ENCODE peak calls at places on chromosomes 5 and 9, in eight cellular contexts. I is ascending aorta, L is fibroblast of lung, F is GM23248, H is iPS DF 6.9, C is lung, X is H9, A is aorta. Q is an unnamed sample. For H3K4me1, the result is how much of the 10 kb centered on the place peaks cover.

GRCh38 chr9:98142182-98142924 is 23.3 kb upstream of the TRIM14 start:
- DNase-seq in I (no peak), L (no peak), F (no peak), H (no peak), C (peak), X (no peak), A (no peak), Q (no peak)

GRCh38 chr9:123615381-123615780 is 259.4 kb downstream of the CRB2 start:
- DNase-seq in I (no peak), L (no peak), F (no peak), H (no peak), C (no peak), X (no peak), A (no peak), Q (no peak)

GRCh38 chr5:136000937-136001336 is 27.9 kb upstream of the TGFBI start:
- DNase-seq in I (no peak), L (no peak), F (no peak), H (no peak), C (no peak), X (no peak), A (no peak), Q (no peak)

GRCh38 chr5:6733411-6734242 is 20.4 kb downstream of the TENT4A start:
- DNase-seq in I (no peak), L (peak), F (peak), H (no peak), C (no peak), X (no peak), A (no peak), Q (peak)

GRCh38 chr5:87048156-87048555 is 219.5 kb upstream of the RASA1 start:
- DNase-seq in I (no peak), L (no peak), F (peak), H (no peak), C (no peak), X (no peak), A (no peak), Q (no peak)

GRCh38 chr9:99023831-99024230 is 80.1 kb downstream of the COL15A1 start:
- DNase-seq in I (no peak), L (peak), F (peak), H (no peak), C (no peak), X (no peak), A (no peak), Q (peak)

GRCh38 chr5:154215531-154215930 is 25.0 kb downstream of the GALNT10 start:
- DNase-seq in I (no peak), L (no peak), F (peak), H (no peak), C (no peak), X (no peak), A (no peak), Q (no peak)

GRCh38 chr5:109866051-109866450 is 176.3 kb downstream of the MAN2A1 start:
- DNase-seq in I (no peak), L (no peak), F (peak), H (no peak), C (no peak), X (no peak), A (no peak), Q (peak)

GRCh38 chr5:175460560-175460959 is 16.6 kb upstream of the DRD1 start:
- DNase-seq in I (no peak), L (no peak), F (no peak), H (no peak), C (no peak), X (no peak), A (no peak), Q (no peak)

GRCh38 chr9:131495726-131496292 is 6.9 kb upstream of the POMT1 start:
- DNase-seq in I (no peak), L (no peak), F (no peak), H (no peak), C (no peak), X (no peak), A (no peak), Q (no peak)

GRCh38 chr5:5351288-5352089 is 71.0 kb upstream of the ICE1 start:
- DNase-seq in I (no peak), L (peak), F (no peak), H (no peak), C (no peak), X (no peak), A (no peak), Q (no peak)

GRCh38 chr9:89853931-89854330 is 249.1 kb downstream of the GADD45G start:
- DNase-seq in I (no peak), L (no peak), F (no peak), H (no peak), C (no peak), X (peak), A (no peak), Q (no peak)

GRCh38 chr5:22341406-22341805 is 511.7 kb downstream of the CDH12 start:
- DNase-seq in I (no peak), L (no peak), F (no peak), H (no peak), C (no peak), X (no peak), A (no peak), Q (no peak)

GRCh38 chr9:93665128-93665565 is 88.8 kb downstream of the PHF2 start:
- DNase-seq in I (peak), L (no peak), F (no peak), H (no peak), C (no peak), X (no peak), A (peak), Q (no peak)

GRCh38 chr9:74589576-74589975 is 92.4 kb downstream of the RORB start:
- DNase-seq in I (no peak), L (no peak), F (no peak), H (no peak), C (no peak), X (no peak), A (no peak), Q (no peak)

GRCh38 chr5:64166201-64166959 is 737 bp downstream of the RNF180 start:
- DNase-seq in I (no peak), L (no peak), F (no peak), H (no peak), C (peak), X (no peak), A (peak), Q (no peak)

GRCh38 chr5:55306641-55307382 is 682 bp downstream of the DHX29 start:
- DNase-seq in I (no peak), L (peak), F (peak), H (no peak), C (no peak), X (no peak), A (no peak), Q (peak)

GRCh38 chr9:86246752-86247161 is 12.7 kb downstream of the C9orf153 start:
- DNase-seq in I (no peak), L (peak), F (no peak), H (peak), C (no peak), X (peak), A (no peak), Q (no peak)

GRCh38 chr9:136963341-136963740 is 11.3 kb downstream of the LCN12 start:
- DNase-seq in I (no peak), L (no peak), F (no peak), H (no peak), C (no peak), X (no peak), A (no peak), Q (no peak)

GRCh38 chr9:116342071-116342470 is 188.5 kb downstream of the PAPPA start:
- DNase-seq in I (no peak), L (no peak), F (no peak), H (no peak), C (no peak), X (no peak), A (no peak), Q (peak)

GRCh38 chr9:5835808-5836207 is 2.9 kb upstream of the ERMP1 start:
- DNase-seq in I (no peak), L (no peak), F (no peak), H (no peak), C (no peak), X (no peak), A (no peak), Q (no peak)

GRCh38 chr9:132957805-132958204 is 13.4 kb upstream of the TSC1 start:
- DNase-seq in I (no peak), L (no peak), F (no peak), H (no peak), C (no peak), X (no peak), A (no peak), Q (no peak)

GRCh38 chr9:93086445-93087224 is 9.4 kb upstream of the CARD19 start:
- DNase-seq in I (no peak), L (no peak), F (no peak), H (no peak), C (no peak), X (no peak), A (peak), Q (no peak)

GRCh38 chr5:43874772-43875171 is 271.8 kb downstream of the NNT start:
- DNase-seq in I (no peak), L (peak), F (peak), H (no peak), C (no peak), X (no peak), A (peak), Q (no peak)

GRCh38 chr5:181056431-181056830 is 16.4 kb downstream of the BTNL9 start:
- DNase-seq in I (no peak), L (no peak), F (no peak), H (no peak), C (no peak), X (no peak), A (no peak), Q (no peak)

GRCh38 chr5:116476903-116477537 is 97.6 kb downstream of the SEMA6A start:
- DNase-seq in I (no peak), L (peak), F (peak), H (no peak), C (no peak), X (no peak), A (no peak), Q (no peak)

GRCh38 chr5:18141260-18141659 is 507.0 kb downstream of the TAF11L14 start:
- DNase-seq in I (no peak), L (no peak), F (no peak), H (no peak), C (no peak), X (no peak), A (no peak), Q (no peak)

GRCh38 chr5:167970002-167970401 is 321.4 kb upstream of the WWC1 start:
- DNase-seq in I (no peak), L (peak), F (peak), H (no peak), C (no peak), X (no peak), A (no peak), Q (peak)

GRCh38 chr5:96655085-96655484 is 7.1 kb upstream of the CAST start:
- DNase-seq in I (no peak), L (no peak), F (no peak), H (no peak), C (no peak), X (no peak), A (no peak), Q (no peak)

GRCh38 chr9:37565661-37566618 is 10.2 kb downstream of the FBXO10 start:
- DNase-seq in I (no peak), L (no peak), F (no peak), H (no peak), C (no peak), X (no peak), A (no peak), Q (no peak)

GRCh38 chr9:84851935-84852585 is 182.5 kb downstream of the NTRK2 start:
- DNase-seq in I (no peak), L (peak), F (peak), H (peak), C (peak), X (peak), A (peak), Q (peak)

GRCh38 chr5:14109041-14109747 is 33.9 kb upstream of the TRIO start:
- DNase-seq in I (no peak), L (peak), F (peak), H (no peak), C (no peak), X (no peak), A (no peak), Q (peak)

DNA sequence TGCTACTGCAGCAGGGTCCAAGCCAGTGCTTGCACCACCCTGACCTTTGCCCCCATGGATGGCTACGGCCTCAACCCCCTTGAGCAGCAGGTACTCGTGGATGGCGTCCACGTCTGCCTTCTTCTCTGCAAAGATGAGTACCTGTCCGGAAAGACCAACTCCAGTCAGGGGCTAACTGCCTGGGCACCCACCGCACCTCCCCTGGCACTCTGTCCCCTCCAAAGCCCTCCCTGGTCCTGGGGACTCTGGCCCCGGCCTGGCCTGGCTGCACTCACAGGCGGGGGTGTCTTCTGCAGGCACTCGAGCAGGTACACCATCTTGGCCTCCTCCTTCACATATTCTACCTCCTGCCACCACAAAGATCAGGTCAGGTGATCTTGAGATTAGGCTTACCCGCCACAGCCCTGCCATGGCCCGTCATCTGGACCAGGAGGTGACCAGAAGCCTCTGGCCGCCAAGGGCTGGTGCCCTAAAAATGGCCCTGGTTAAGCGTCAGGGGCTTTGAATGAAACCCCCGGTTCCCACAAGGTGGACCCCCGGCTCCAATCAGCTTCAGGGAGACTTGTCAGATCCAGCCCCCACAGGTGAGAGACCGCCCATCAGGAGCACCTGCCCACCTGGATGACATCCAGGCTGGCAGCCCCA is 3.2 kb upstream of the DOK3 start:
- DNase-seq in I (no peak), L (no peak), F (no peak), H (no peak), C (no peak), X (no peak), A (no peak), Q (no peak)
- H3K4me1 ChIP-seq in I (under half), L (under half), F (under half), H (under half), C (under half), X (under half), A (under half), Q (under half)

DNA sequence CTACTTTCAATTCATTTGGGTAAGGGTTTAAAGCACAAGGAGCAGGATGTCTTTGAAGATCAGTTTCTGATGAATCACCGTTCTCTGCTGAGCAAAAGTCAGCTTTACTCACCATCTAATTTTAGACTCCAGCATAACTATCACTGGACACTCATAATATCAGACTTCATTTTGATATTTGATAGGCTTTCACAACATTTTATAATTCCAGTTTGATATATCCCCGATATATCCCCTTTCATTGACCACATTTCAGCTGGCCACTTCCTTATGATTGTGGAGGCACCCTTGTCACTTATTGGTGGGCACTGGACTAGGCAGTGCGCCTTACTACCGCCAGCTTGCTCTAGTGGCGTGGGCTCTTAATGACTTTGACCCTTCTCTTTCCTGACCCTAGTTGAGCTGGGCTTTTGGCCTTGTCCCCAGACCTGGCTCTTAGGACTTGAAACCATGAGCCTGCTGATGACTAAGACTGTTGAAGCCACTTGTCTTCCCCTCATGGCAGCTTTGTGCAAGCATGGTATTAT is 46.8 kb downstream of the CYSTM1 start:
- DNase-seq in I (no peak), L (peak), F (peak), H (no peak), C (no peak), X (no peak), A (no peak), Q (peak)
- H3K4me1 ChIP-seq in I (under half), L (under half), F (under half), H (under half), C (under half), X (under half), A (under half), Q (half or more)

GRCh38 chr5:1103093-1103492 is 8.8 kb downstream of the SLC12A7 start:
- DNase-seq in I (no peak), L (no peak), F (no peak), H (no peak), C (no peak), X (no peak), A (no peak), Q (no peak)
- H3K4me1 ChIP-seq in I (under half), L (under half), F (under half), H (under half), C (under half), X (under half), A (under half), Q (under half)

GRCh38 chr5:1464511-1464910 is 19.3 kb upstream of the SLC6A3 start:
- DNase-seq in I (no peak), L (no peak), F (no peak), H (no peak), C (no peak), X (no peak), A (no peak), Q (no peak)

GRCh38 chr5:1463326-1464095 is 18.3 kb upstream of the SLC6A3 start:
- DNase-seq in I (no peak), L (no peak), F (no peak), H (no peak), C (no peak), X (no peak), A (peak), Q (no peak)

GRCh38 chr5:1465117-1465516 is 19.9 kb upstream of the SLC6A3 start:
- DNase-seq in I (no peak), L (no peak), F (no peak), H (no peak), C (no peak), X (no peak), A (no peak), Q (no peak)

GRCh38 chr5:1462358-1462757 is 17.1 kb upstream of the SLC6A3 start:
- DNase-seq in I (no peak), L (no peak), F (no peak), H (no peak), C (no peak), X (no peak), A (no peak), Q (no peak)

DNA sequence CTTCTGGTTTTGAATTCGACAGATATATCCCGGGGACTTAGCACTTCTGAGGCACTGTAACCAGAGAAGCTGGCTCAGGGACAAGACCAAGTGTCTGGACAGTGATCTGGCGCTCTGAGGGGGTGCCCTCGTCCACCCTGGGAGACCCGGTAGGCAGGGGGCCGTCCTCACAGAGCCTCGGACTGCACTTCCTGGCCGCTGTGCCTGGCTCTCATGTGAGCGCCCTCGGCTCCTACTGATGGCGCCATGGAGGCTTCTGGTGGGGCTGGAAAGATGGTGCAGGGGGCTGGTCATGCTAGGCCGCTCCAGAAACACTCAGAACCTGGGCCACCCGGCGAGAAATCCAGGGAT is 18.8 kb upstream of the SLC6A3 start:
- DNase-seq in I (no peak), L (no peak), F (no peak), H (no peak), C (no peak), X (no peak), A (no peak), Q (no peak)
- H3K4me1 ChIP-seq in I (under half), L (under half), F (under half), H (under half), C (under half), X (under half), A (under half), Q (under half)

DNA sequence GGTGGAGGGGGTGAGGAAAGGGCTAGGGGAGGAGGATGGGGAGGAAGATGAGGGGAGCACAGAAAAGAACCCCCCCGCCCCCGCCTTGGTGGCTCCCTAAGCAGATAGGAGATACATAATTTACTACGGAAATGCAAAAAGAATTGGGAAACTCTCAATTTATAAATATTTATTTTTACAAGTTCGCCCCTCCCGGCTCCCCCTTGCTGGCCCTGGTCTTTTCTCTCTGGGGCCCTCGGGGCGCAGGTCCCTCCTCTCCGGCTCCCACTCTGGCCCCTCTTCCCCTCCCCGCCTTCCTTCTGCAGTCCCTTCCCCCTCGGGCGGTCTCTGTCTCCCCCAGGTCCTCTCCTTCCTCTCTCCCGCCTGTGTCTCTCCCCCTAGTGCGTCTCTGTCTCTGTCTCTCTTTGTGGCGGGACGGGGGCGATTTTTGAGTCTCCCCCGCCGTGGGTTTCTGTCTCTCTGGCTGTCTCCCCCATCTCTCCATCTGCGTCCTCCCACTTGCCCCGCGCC is 173.6 kb upstream of the IER5L start:
- DNase-seq in I (no peak), L (peak), F (no peak), H (no peak), C (no peak), X (peak), A (peak), Q (no peak)
- H3K4me1 ChIP-seq in I (under half), L (under half), F (under half), H (under half), C (under half), X (under half), A (under half), Q (under half)

GRCh38 chr9:91174772-91175171 is 186.9 kb downstream of the AUH start:
- DNase-seq in I (no peak), L (no peak), F (no peak), H (no peak), C (no peak), X (no peak), A (no peak), Q (no peak)
- H3K4me1 ChIP-seq in I (under half), L (under half), F (under half), H (under half), C (under half), X (under half), A (under half), Q (under half)

GRCh38 chr5:159525117-159525516 is 194.8 kb upstream of the IL12B start:
- DNase-seq in I (no peak), L (peak), F (no peak), H (no peak), C (no peak), X (no peak), A (no peak), Q (no peak)

GRCh38 chr5:159522841-159523240 is 192.6 kb upstream of the IL12B start:
- DNase-seq in I (no peak), L (no peak), F (no peak), H (no peak), C (no peak), X (no peak), A (no peak), Q (no peak)

GRCh38 chr5:159531554-159532105 is 201.3 kb upstream of the IL12B start:
- DNase-seq in I (no peak), L (no peak), F (peak), H (no peak), C (no peak), X (no peak), A (no peak), Q (peak)

GRCh38 chr5:159533197-159533596 is 202.9 kb upstream of the IL12B start:
- DNase-seq in I (no peak), L (no peak), F (peak), H (no peak), C (no peak), X (no peak), A (no peak), Q (peak)

GRCh38 chr5:159527546-159527945 is 197.3 kb upstream of the IL12B start:
- DNase-seq in I (no peak), L (no peak), F (no peak), H (no peak), C (no peak), X (no peak), A (no peak), Q (no peak)
- H3K4me1 ChIP-seq in I (under half), L (under half), F (under half), H (under half), C (under half), X (under half), A (under half), Q (under half)

DNA sequence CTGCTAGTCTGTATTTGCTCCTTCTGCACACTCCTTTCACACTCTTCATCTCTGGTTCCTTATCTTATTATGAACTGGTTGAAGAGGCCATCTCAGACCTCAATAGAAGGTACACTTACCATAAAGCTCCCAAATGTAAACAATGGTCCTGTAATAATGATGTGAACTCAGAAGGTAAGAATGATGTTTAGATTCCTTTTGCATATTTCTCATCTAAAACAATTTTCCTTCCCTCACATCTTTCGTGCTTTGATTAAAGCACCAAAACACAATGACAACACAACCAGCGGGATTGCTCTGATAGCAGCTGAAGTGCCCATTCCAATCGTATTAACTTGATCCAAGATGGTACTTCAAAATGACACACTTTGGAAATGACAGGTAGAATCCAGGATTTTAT is 34.3 kb downstream of the NFIB start:
- DNase-seq in I (no peak), L (no peak), F (no peak), H (no peak), C (no peak), X (no peak), A (no peak), Q (no peak)
- H3K4me1 ChIP-seq in I (under half), L (under half), F (under half), H (under half), C (under half), X (under half), A (under half), Q (under half)

Q was measured in adipocyte.